ENCODE peak calls at places on chromosomes 12 and 14, in five cellular contexts. One of them, this sample, is unnamed.

GRCh38 chr12:53166837-53167236 is 13.7 kb upstream of the ZNF740 start:
- DNase-seq in endothelial cell of umbilical vein: no peak
- DNase-seq in A673: no peak
- DNase-seq in Panc1: no peak
- DNase-seq in endodermal cell: no peak
- DNase-seq in this sample: no peak

GRCh38 chr12:27779416-27779815 is 617 bp upstream of the KLHL42 start:
- DNase-seq in A673: no peak
- DNase-seq in Panc1: no peak
- DNase-seq in endothelial cell of umbilical vein: peak; percentile 25
- DNase-seq in endodermal cell: peak; percentile 74
- DNase-seq in this sample: no peak

GRCh38 chr14:103296007-103296406 is 38.0 kb upstream of the EIF5 start:
- DNase-seq in A673: no peak
- DNase-seq in endodermal cell: no peak
- DNase-seq in endothelial cell of umbilical vein: peak; percentile 23
- DNase-seq in Panc1: no peak
- DNase-seq in this sample: no peak

GRCh38 chr14:98889836-98890185 is 382.2 kb downstream of the BCL11B start:
- DNase-seq in endothelial cell of umbilical vein: no peak
- DNase-seq in A673: no peak
- DNase-seq in endodermal cell: no peak
- DNase-seq in Panc1: no peak
- DNase-seq in this sample: no peak

GRCh38 chr12:68823711-68824110 is 15.7 kb downstream of the MDM2 start:
- DNase-seq in endothelial cell of umbilical vein: no peak
- DNase-seq in A673: no peak
- DNase-seq in endodermal cell: no peak
- DNase-seq in Panc1: no peak
- DNase-seq in this sample: no peak

GRCh38 chr12:20154060-20154459 is 214.3 kb upstream of the PDE3A start:
- DNase-seq in Panc1: no peak
- DNase-seq in A673: no peak
- DNase-seq in endodermal cell: no peak
- DNase-seq in endothelial cell of umbilical vein: no peak
- DNase-seq in this sample: no peak

GRCh38 chr12:19998968-19999792 is 369.2 kb upstream of the PDE3A start:
- DNase-seq in Panc1: no peak
- DNase-seq in endothelial cell of umbilical vein: peak; percentile 70
- DNase-seq in A673: no peak
- DNase-seq in endodermal cell: no peak
- DNase-seq in this sample: no peak

GRCh38 chr12:108670066-108670631 is 36.5 kb upstream of the SELPLG start:
- DNase-seq in endodermal cell: no peak
- DNase-seq in A673: no peak
- DNase-seq in Panc1: no peak
- DNase-seq in endothelial cell of umbilical vein: no peak
- DNase-seq in this sample: no peak

GRCh38 chr14:92224348-92224954 is 98.5 kb upstream of the SLC24A4 start:
- DNase-seq in Panc1: no peak
- DNase-seq in endothelial cell of umbilical vein: no peak
- DNase-seq in A673: peak; percentile 36
- DNase-seq in endodermal cell: no peak
- DNase-seq in this sample: no peak

GRCh38 chr14:95314609-95315008 is 5.1 kb downstream of the CLMN start:
- DNase-seq in Panc1: no peak
- DNase-seq in A673: no peak
- DNase-seq in endothelial cell of umbilical vein: no peak
- DNase-seq in endodermal cell: no peak
- DNase-seq in this sample: no peak

GRCh38 chr14:90726656-90727055 is 89.6 kb downstream of the TTC7B start:
- DNase-seq in A673: peak; percentile 82
- DNase-seq in endodermal cell: peak; percentile 75
- DNase-seq in Panc1: no peak
- DNase-seq in endothelial cell of umbilical vein: no peak
- DNase-seq in this sample: no peak

GRCh38 chr14:36662543-36663403 is 1.1 kb downstream of the PAX9 start:
- DNase-seq in endodermal cell: peak; percentile 83
- DNase-seq in endothelial cell of umbilical vein: no peak
- DNase-seq in Panc1: no peak
- DNase-seq in A673: peak; percentile 69
- DNase-seq in this sample: no peak
- TF ChIP-seq CTCF in endodermal cell: peak; percentile 56
- TF ChIP-seq CTCF in endothelial cell of umbilical vein: peak; percentile 3
- TF ChIP-seq CTCF in Panc1: no peak
- TF ChIP-seq CTCF in A673: no peak
- TF ChIP-seq CTCF in this sample: no peak

DNA sequence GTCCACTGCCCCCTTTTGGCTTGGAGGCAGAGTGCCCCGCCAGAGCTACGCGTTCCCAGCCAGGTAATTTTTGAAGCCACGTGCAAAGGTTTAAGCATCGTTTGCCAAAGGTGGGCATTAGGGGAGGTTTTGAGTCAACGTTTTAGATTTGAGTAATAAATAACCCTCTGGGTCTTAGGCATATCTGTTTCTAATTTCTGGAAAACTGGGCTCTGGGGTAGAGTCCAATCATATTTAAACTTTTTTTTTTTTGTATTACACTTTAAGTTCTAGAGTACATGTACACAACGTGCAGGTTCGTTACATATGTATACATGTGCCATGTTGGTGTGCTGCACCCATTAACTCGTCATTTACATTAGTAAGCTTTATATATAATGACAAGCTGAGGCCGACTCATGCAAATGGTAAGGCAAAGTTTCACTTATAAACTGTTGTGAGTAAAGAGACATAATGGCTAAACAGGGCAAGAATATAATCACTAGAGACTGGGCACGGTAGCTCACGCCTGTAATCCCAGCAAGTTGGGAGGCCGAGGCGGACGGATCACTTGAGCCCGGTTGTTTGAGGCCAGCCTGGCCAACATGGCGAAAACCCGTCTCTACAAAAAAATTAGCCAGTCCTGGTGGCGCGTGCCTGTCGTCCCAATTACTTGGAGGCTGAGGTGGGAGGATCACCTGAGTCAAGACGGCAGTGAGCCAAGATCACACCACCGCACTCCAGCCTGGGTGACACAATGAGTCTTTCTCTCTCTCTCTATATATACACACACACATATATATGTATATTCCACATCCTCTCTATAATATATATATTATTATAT is 491 bp upstream of the NR2C1 start:
- DNase-seq in endothelial cell of umbilical vein: no peak
- DNase-seq in endodermal cell: peak; percentile 58
- DNase-seq in Panc1: no peak
- DNase-seq in A673: no peak
- DNase-seq in this sample: no peak
- H3K4me3 ChIP-seq in endothelial cell of umbilical vein: peak overlapping the region; percentile 88
- H3K4me3 ChIP-seq in endodermal cell: peak overlapping the region; percentile 95
- H3K4me3 ChIP-seq in Panc1: peak overlapping the region; percentile 96
- H3K4me3 ChIP-seq in A673: peak overlapping the region; percentile 99
- H3K4me3 ChIP-seq in this sample: peak overlapping the region; percentile 82

DNA sequence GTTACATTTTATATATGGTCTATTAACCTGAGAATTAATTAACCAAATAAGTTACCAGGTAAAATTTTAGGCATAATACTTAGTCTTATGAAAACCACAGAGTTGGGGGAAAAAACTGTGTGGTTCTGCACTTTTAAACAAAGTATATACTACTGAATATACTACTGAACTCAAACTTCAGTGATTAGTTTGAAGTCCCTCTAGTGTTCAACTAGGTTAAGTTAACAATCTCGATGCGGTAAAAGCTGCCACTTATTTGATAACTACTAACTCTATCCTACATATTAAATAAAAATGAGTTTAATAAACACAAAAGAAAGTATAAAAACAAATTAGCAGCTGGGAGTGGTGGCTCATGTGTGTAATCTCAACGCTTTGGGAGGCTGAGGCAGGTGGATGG is 56.7 kb downstream of the MED13L start:
- DNase-seq in endodermal cell: no peak
- DNase-seq in A673: no peak
- DNase-seq in endothelial cell of umbilical vein: no peak
- DNase-seq in Panc1: no peak
- DNase-seq in this sample: no peak
- TF ChIP-seq CTCF in endodermal cell: peak; percentile 56
- TF ChIP-seq CTCF in A673: peak; percentile 28
- TF ChIP-seq CTCF in endothelial cell of umbilical vein: no peak
- TF ChIP-seq CTCF in Panc1: peak; percentile 19
- TF ChIP-seq CTCF in this sample: no peak

DNA sequence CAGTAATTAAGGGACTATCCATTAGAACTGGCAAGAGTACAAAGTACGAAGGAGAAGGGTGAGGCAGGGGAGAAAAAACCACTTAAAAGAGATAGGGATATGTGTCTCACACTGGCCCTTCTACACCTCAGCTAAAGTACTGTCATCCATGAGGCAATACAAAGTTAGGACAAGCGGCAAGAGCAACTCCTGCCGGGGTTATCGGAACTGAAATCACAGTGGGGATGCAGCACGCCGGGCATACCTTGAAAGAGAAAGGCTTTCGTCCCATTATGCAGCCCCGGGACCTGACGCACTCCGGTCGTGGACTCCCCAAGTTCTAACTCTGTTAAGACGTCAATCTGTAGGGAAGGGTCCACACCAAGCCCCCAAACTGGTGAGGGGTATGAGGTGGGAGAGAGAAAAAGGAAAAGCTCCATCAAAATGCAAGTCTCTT is 1.1 kb downstream of the NELL2 start:
- DNase-seq in Panc1: no peak
- DNase-seq in endothelial cell of umbilical vein: peak; percentile 4
- DNase-seq in A673: peak; percentile 51
- DNase-seq in endodermal cell: peak; percentile 84
- DNase-seq in this sample: no peak
- H3K4me3 ChIP-seq in Panc1: peak overlapping the region; percentile 54
- H3K4me3 ChIP-seq in endothelial cell of umbilical vein: no peak overlapping the region
- H3K4me3 ChIP-seq in A673: peak overlapping the region; percentile 95
- H3K4me3 ChIP-seq in endodermal cell: peak overlapping the region; percentile 86
- H3K4me3 ChIP-seq in this sample: peak overlapping the region; percentile 46